ENCODE peak calls at places on chromosomes 11 and 22, in nine cellular contexts. C is heart left ventricle; Q is mesendoderm; V is colonic mucosa; Y is upper lobe of left lung; A is astrocyte; M is body of pancreas; J is effector memory CD4-positive, alpha-beta T cell; K is mammary epithelial cell. S is an unnamed sample. For H3K4me1, the result is how much of the 10 kb centered on the place peaks cover.

GRCh38 chr22:24819487-24819886 is 13.5 kb downstream of the SGSM1 start:
- DNase-seq in C (no peak), Q (no peak), V (no peak), Y (no peak), A (no peak), M (no peak), J (no peak), K (no peak), S (no peak)

GRCh38 chr22:40525250-40525884 is 111.2 kb downstream of the MRTFA start:
- DNase-seq in C (peak), Q (peak), V (peak), Y (no peak), A (no peak), M (peak), J (peak), K (peak), S (peak)

GRCh38 chr22:47090591-47091240 is 328.3 kb downstream of the TBC1D22A start:
- DNase-seq in C (no peak), Q (peak), V (no peak), Y (no peak), A (peak), M (no peak), J (peak), K (peak), S (no peak)

GRCh38 chr11:66047541-66048365 is 1.2 kb downstream of the GAL3ST3 start:
- DNase-seq in C (no peak), Q (no peak), V (no peak), Y (no peak), A (peak), M (peak), J (no peak), K (no peak), S (peak)

GRCh38 chr11:17519031-17519430 is 25.2 kb downstream of the USH1C start:
- DNase-seq in C (no peak), Q (no peak), V (no peak), Y (no peak), A (no peak), M (no peak), J (no peak), K (no peak), S (no peak)

GRCh38 chr22:36334838-36335603 is 52.7 kb downstream of the MYH9 start:
- DNase-seq in C (peak), Q (peak), V (no peak), Y (peak), A (peak), M (peak), J (peak), K (peak), S (peak)

GRCh38 chr11:103988595-103988969 is 47.9 kb upstream of the DDI1 start:
- DNase-seq in C (no peak), Q (no peak), V (no peak), Y (no peak), A (peak), M (no peak), J (no peak), K (peak), S (no peak)

GRCh38 chr22:25038771-25039170 is 86.3 kb downstream of the KIAA1671 start:
- DNase-seq in C (no peak), Q (no peak), V (no peak), Y (no peak), A (no peak), M (no peak), J (no peak), K (no peak), S (no peak)

GRCh38 chr11:10456519-10456918 is 1.5 kb downstream of the AMPD3 start:
- DNase-seq in C (no peak), Q (peak), V (no peak), Y (no peak), A (no peak), M (no peak), J (no peak), K (no peak), S (no peak)

GRCh38 chr11:60634151-60634550 is 65.3 kb upstream of the MS4A8 start:
- DNase-seq in C (no peak), Q (peak), V (no peak), Y (no peak), A (no peak), M (no peak), J (no peak), K (no peak), S (no peak)

GRCh38 chr11:118633979-118634378 is 26.6 kb downstream of the PHLDB1 start:
- DNase-seq in C (no peak), Q (no peak), V (no peak), Y (no peak), A (peak), M (no peak), J (no peak), K (no peak), S (peak)

GRCh38 chr22:43537019-43537585 is 125.3 kb downstream of the MPPED1 start:
- DNase-seq in C (no peak), Q (no peak), V (no peak), Y (no peak), A (no peak), M (no peak), J (no peak), K (no peak), S (no peak)

GRCh38 chr11:22558638-22559037 is 67.0 kb downstream of the FANCF start:
- DNase-seq in C (no peak), Q (no peak), V (no peak), Y (no peak), A (peak), M (peak), J (no peak), K (peak), S (no peak)

GRCh38 chr11:74471037-74471436 is 3.7 kb upstream of the KCNE3 start:
- DNase-seq in C (no peak), Q (no peak), V (no peak), Y (no peak), A (no peak), M (no peak), J (no peak), K (no peak), S (no peak)

GRCh38 chr11:127074151-127074761 is 73.7 kb upstream of the KIRREL3 start:
- DNase-seq in C (no peak), Q (peak), V (peak), Y (no peak), A (peak), M (peak), J (no peak), K (peak), S (no peak)

GRCh38 chr11:85182437-85183109 is 444.6 kb downstream of the DLG2 start:
- DNase-seq in C (no peak), Q (peak), V (no peak), Y (no peak), A (peak), M (no peak), J (no peak), K (peak), S (no peak)

GRCh38 chr11:95076416-95076815 is 9.7 kb downstream of the SRSF8 start:
- DNase-seq in C (no peak), Q (no peak), V (no peak), Y (no peak), A (peak), M (peak), J (no peak), K (peak), S (peak)

GRCh38 chr11:94295534-94295933 is 8.8 kb upstream of the IZUMO1R start:
- DNase-seq in C (no peak), Q (peak), V (no peak), Y (no peak), A (peak), M (no peak), J (no peak), K (peak), S (no peak)

GRCh38 chr11:122672892-122673291 is 17.4 kb downstream of the UBASH3B start:
- DNase-seq in C (no peak), Q (no peak), V (peak), Y (no peak), A (no peak), M (no peak), J (no peak), K (no peak), S (peak)

GRCh38 chr11:61106906-61107470 is 4.7 kb downstream of the CD5 start:
- DNase-seq in C (no peak), Q (no peak), V (no peak), Y (no peak), A (no peak), M (no peak), J (no peak), K (no peak), S (no peak)

GRCh38 chr22:22698263-22698750 is 53.9 kb downstream of the GGTLC2 start:
- DNase-seq in C (no peak), Q (no peak), V (no peak), Y (no peak), A (no peak), M (no peak), J (no peak), K (no peak), S (no peak)

GRCh38 chr11:122984186-122985011 is 2.8 kb upstream of the BSX start:
- DNase-seq in C (no peak), Q (peak), V (no peak), Y (peak), A (no peak), M (peak), J (no peak), K (peak), S (no peak)

GRCh38 chr22:44231229-44231628 is 50.5 kb downstream of the PARVG start:
- DNase-seq in C (no peak), Q (no peak), V (no peak), Y (no peak), A (no peak), M (no peak), J (no peak), K (no peak), S (no peak)

GRCh38 chr11:86606270-86606848 is 66.1 kb downstream of the ME3 start:
- DNase-seq in C (no peak), Q (no peak), V (no peak), Y (no peak), A (peak), M (no peak), J (no peak), K (no peak), S (no peak)
- H3K27ac ChIP-seq in C (no peak), Q (no peak), V (no peak), Y (no peak), A (peak), M (no peak), J (no peak), K (no peak), S (no peak)

DNA sequence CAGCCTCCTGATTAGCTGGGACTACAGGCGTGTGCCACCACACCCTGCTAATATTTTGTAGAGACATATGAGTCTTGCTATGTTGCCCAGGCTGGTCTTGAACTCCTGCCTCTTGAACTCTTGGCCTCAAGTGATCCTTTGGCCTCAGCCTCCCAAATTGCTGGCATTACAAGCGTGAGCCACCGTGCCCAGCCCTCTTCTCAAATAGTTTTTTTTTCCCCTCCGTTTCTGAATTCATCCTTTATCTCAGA is 11.8 kb downstream of the TBX1 start:
- DNase-seq in C (no peak), Q (no peak), V (no peak), Y (no peak), A (no peak), M (no peak), J (no peak), K (no peak), S (no peak)
- H3K4me3 ChIP-seq in C (no peak), Q (no peak), V (no peak), Y (no peak), A (no peak), M (no peak), J (no peak), K (no peak), S (no peak)

GRCh38 chr11:62433553-62434301 is 14.9 kb downstream of the SCGB1A1 start:
- DNase-seq in C (no peak), Q (no peak), V (no peak), Y (no peak), A (no peak), M (no peak), J (no peak), K (no peak), S (no peak)
- H3K4me1 ChIP-seq in C (under half), Q (under half), V (under half), Y (under half), A (under half), M (under half), J (under half), K (under half), S (under half)

DNA sequence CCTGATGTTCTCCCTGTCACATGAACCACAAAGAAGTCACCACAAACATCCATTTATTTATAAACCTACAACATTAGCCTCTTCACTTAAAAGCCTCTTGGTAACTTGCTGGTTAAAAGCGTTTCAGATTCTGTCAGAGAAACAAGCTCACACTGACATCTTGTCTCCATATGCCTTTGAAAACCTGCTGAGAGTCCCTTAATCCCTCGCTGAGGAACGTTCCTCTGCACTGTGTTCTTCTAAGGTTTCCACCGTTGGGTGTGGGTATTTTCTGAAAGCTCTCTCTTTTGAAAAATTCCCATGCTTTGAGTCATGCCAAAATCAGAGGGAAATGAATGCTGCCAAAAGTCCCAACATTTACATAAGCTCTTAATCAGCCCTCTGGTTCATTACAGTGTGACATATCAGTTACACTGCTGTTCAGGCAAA is 149.8 kb downstream of the CCDC34 start:
- DNase-seq in C (no peak), Q (peak), V (peak), Y (no peak), A (peak), M (no peak), J (no peak), K (peak), S (no peak)
- H3K27ac ChIP-seq in C (peak), Q (peak), V (no peak), Y (no peak), A (peak), M (peak), J (no peak), K (peak), S (peak)

DNA sequence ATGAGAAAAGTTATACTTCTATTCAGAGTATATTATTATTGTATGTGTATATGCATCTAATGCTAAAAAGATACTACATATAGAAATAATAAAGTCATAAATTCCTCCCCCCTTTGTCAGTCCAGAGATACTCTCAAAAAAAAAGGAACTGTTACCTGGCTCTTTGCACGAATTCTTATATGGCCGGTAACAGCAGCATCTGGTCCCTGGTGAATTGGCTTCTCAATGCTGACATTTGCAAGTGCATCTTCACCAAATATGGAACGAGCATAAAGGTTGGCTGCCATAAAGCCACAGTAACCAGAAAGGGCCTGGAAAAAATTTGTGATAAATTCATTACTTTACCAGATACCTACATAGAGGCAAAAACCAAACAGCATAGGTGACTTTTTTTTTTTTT is 41.2 kb downstream of the COPB1 start:
- DNase-seq in C (no peak), Q (no peak), V (no peak), Y (no peak), A (no peak), M (no peak), J (no peak), K (no peak), S (no peak)
- H3K4me3 ChIP-seq in C (no peak), Q (no peak), V (no peak), Y (no peak), A (no peak), M (no peak), J (no peak), K (no peak), S (no peak)

GRCh38 chr11:86592047-86592564 is 80.3 kb downstream of the ME3 start:
- DNase-seq in C (no peak), Q (peak), V (no peak), Y (no peak), A (peak), M (no peak), J (no peak), K (no peak), S (no peak)

GRCh38 chr11:86592659-86593451 is 79.6 kb downstream of the ME3 start:
- DNase-seq in C (peak), Q (peak), V (peak), Y (no peak), A (peak), M (peak), J (no peak), K (peak), S (no peak)

GRCh38 chr11:86594746-86595145 is 77.7 kb downstream of the ME3 start:
- DNase-seq in C (no peak), Q (peak), V (no peak), Y (no peak), A (peak), M (no peak), J (no peak), K (peak), S (no peak)

GRCh38 chr11:86595401-86595800 is 77.0 kb downstream of the ME3 start:
- DNase-seq in C (no peak), Q (no peak), V (no peak), Y (no peak), A (no peak), M (no peak), J (no peak), K (no peak), S (no peak)

GRCh38 chr11:86593833-86594232 is 78.6 kb downstream of the ME3 start:
- DNase-seq in C (no peak), Q (no peak), V (no peak), Y (no peak), A (no peak), M (no peak), J (no peak), K (no peak), S (no peak)
- H3K4me1 ChIP-seq in C (under half), Q (under half), V (under half), Y (under half), A (under half), M (under half), J (under half), K (under half), S (under half)

DNA sequence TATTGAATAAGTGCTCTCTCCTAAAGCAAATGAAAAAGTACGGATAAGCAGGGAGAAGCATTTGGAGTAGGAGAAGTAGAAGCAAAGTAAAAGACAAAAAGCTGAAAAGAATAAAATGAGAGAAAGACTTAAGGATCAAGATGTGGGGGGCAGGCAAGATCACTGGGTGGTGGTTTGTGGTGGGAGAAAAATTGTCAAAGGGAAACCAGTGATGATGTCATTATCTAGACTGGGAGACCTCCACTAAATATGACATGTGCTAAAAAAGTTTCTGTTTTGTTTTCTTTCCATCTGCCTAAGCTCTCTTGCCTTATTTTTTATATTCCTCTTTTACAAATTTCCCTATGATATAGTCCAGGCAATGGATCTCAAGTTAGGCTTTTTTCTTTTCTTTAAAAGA is 14.8 kb upstream of the MAML2 start:
- DNase-seq in C (no peak), Q (no peak), V (no peak), Y (no peak), A (no peak), M (no peak), J (no peak), K (no peak), S (no peak)
- H3K27ac ChIP-seq in C (no peak), Q (no peak), V (no peak), Y (no peak), A (no peak), M (no peak), J (no peak), K (no peak), S (no peak)

DNA sequence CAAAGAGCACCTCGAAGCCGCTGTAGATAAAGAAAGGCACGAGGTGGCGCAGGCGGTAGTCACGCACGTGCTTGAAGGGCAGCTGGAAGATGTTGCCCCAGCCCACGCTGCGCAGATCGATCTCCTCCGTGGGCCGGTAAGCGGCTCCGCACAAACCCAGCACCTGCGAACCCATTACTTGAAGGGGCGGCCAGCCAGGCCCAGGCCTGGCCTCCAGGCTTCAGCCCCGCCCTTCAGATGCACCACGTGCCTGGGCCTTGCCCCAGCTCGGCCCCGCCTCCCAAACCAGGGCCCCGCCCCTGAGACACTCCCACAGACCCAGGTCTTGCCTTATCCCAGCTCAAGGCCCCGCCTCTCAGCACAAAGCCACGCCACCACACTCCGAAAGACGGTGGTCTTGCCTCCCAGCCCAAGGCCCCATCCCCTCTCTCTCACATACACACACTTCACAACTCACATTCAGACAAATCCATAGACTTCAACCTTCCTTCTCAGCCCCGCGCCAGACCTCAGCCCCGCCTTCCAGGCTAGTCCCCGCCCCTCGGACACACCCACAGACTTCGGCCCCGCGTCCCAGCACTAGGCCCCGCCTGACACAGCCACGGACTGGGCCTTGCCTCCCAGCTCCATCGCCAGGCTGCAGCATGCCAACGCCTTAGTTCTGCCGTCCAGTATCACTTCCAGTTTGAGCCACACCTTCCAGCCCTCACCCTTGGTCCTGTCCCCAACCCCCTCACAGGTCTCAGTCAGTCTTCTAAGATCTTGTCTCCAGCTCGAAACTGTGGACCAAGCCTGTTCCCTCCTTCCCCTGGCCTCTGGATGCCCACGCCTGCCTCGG is 7.1 kb downstream of the UNC93B1 start:
- DNase-seq in C (no peak), Q (peak), V (peak), Y (peak), A (no peak), M (peak), J (no peak), K (no peak), S (peak)
- H3K4me3 ChIP-seq in C (no peak), Q (peak), V (peak), Y (no peak), A (no peak), M (no peak), J (no peak), K (no peak), S (no peak)

GRCh38 chr11:114172055-114172861 is 112.7 kb downstream of the ZBTB16 start:
- DNase-seq in C (no peak), Q (no peak), V (no peak), Y (no peak), A (no peak), M (no peak), J (no peak), K (no peak), S (no peak)
- H3K4me1 ChIP-seq in C (half or more), Q (under half), V (under half), Y (half or more), A (under half), M (half or more), J (half or more), K (under half), S (half or more)

S was measured in right cardiac atrium.